ENCODE peak calls at places on chromosomes 11 and 22, in five cellular contexts. P is K562, U is A549, K is GM12878, R is HepG2. H is an unnamed sample. For H3K4me1, the result is how much of the 10 kb centered on the place peaks cover.

GRCh38 chr11:22879615-22880014 is 19.3 kb upstream of the CCDC179 start:
- DNase-seq in P (no peak), U (no peak), K (no peak), R (no peak), H (no peak)

GRCh38 chr22:49775191-49776052 is 52.3 kb downstream of the BRD1 start:
- DNase-seq in P (no peak), U (no peak), K (no peak), R (no peak), H (no peak)

GRCh38 chr22:32142600-32142999 is 16.5 kb downstream of the C22orf42 start:
- DNase-seq in P (no peak), U (no peak), K (no peak), R (no peak), H (no peak)

GRCh38 chr11:72685560-72686480 is 11.6 kb upstream of the PDE2A start:
- DNase-seq in P (no peak), U (no peak), K (no peak), R (no peak), H (no peak)

GRCh38 chr11:132064987-132065620 is 694.7 kb downstream of the NTM start:
- DNase-seq in P (no peak), U (peak), K (no peak), R (no peak), H (no peak)

GRCh38 chr11:62542750-62543567 is 3.6 kb downstream of the AHNAK start:
- DNase-seq in P (peak), U (peak), K (peak), R (no peak), H (peak)

GRCh38 chr11:105619556-105619955 is 9.7 kb downstream of the GRIA4 start:
- DNase-seq in P (no peak), U (no peak), K (no peak), R (no peak), H (no peak)

GRCh38 chr11:16857186-16857585 is 118.7 kb downstream of the C11orf58 start:
- DNase-seq in P (peak), U (no peak), K (no peak), R (no peak), H (no peak)

GRCh38 chr22:46830841-46831240 is 68.4 kb downstream of the TBC1D22A start:
- DNase-seq in P (no peak), U (peak), K (no peak), R (no peak), H (no peak)

GRCh38 chr22:46830001-46830715 is 67.7 kb downstream of the TBC1D22A start:
- DNase-seq in P (no peak), U (peak), K (no peak), R (no peak), H (no peak)

GRCh38 chr22:46828323-46829139 is 66.1 kb downstream of the TBC1D22A start:
- DNase-seq in P (no peak), U (peak), K (no peak), R (no peak), H (no peak)

GRCh38 chr22:46827781-46828180 is 65.3 kb downstream of the TBC1D22A start:
- DNase-seq in P (no peak), U (peak), K (no peak), R (no peak), H (no peak)

DNA sequence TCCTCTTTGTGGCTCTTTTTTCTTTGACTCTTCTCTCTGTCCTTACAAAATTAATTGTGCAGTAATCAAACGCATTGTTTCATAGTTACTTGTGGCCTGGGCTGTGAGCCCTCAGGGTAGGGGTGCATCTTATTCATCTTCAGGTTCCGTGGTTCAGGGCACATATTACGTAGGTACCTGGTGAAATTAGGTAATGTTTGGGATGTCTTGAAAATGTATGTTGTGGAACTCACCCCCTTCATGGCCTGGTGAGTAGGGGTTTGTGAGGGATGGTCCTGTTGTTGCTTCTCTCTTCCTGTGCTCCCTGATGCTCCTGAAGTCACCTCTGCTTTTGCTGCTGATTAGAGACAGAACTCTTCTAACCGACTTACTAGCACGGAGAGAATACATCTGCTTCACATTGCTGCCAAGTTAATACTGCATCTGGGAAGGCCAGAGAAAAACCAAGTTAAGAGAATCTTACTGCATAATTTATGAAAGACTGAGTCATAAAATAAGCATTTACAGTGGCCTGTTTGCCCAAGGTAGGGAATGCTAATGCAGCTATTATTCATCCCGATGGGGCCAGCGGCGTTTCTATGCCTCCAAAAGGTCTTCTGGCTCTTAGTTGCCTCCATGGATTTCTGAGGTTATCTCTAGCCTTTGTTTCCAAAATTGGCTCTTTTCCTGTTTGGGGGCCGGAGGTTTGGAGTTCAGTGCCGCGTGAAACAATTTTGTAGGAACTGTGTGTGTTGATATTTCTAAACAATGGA is 66.9 kb downstream of the TBC1D22A start:
- DNase-seq in P (no peak), U (peak), K (no peak), R (no peak), H (no peak)
- TF ChIP-seq JUNB in P (no peak), U (peak), K (no peak), R (no peak), H (no peak)

GRCh38 chr11:65883786-65884715 is 4.2 kb downstream of the FIBP start:
- DNase-seq in P (no peak), U (no peak), K (no peak), R (no peak), H (no peak)
- H3K27ac ChIP-seq in P (no peak), U (no peak), K (no peak), R (no peak), H (no peak)

DNA sequence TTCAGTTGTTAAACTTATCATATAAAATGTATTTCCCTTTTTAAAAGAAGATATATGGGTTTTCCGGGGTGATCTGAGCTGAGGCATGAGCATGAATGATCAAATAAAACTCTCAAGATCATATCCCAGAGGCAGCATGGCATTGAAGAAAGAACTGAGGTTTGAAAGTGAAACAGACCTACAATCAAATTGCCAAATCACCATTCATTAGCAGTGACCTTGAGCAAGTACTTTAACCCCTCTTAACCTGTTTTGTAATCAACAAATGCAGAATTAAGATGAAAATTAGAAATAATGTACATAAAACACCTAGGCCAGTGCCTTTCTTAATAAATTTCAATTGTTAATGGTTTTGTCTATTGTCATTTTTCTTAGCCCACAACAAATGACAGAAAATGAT is 116.0 kb downstream of the RBFOX2 start:
- DNase-seq in P (no peak), U (no peak), K (no peak), R (no peak), H (no peak)
- H3K4me1 ChIP-seq in P (under half), U (under half), K (under half), R (under half), H (under half)

GRCh38 chr11:25741886-25742285 is 590.0 kb upstream of the ANO3 start:
- DNase-seq in P (no peak), U (no peak), K (no peak), R (no peak), H (no peak)
- TF ChIP-seq JUNB in P (no peak), U (no peak), K (no peak), R (no peak), H (no peak)

H was measured in GM23338.